ENCODE peak calls at places on chromosomes 5 and 9, in four cellular contexts. One of them, this sample, is unnamed.

GRCh38 chr5:43661102-43661501 is 58.1 kb downstream of the NNT start:
- DNase-seq in GM12865: peak; percentile 40
- DNase-seq in fibroblast of lung: peak; percentile 78
- DNase-seq in progenitor cell of endocrine pancreas: no peak
- DNase-seq in this sample: peak; percentile 9

GRCh38 chr5:54807421-54807820 is 178.0 kb downstream of the ESM1 start:
- DNase-seq in progenitor cell of endocrine pancreas: no peak
- DNase-seq in GM12865: no peak
- DNase-seq in fibroblast of lung: peak; percentile 79
- DNase-seq in this sample: no peak

GRCh38 chr9:84839538-84839937 is 170.0 kb downstream of the NTRK2 start:
- DNase-seq in progenitor cell of endocrine pancreas: no peak
- DNase-seq in fibroblast of lung: no peak
- DNase-seq in GM12865: no peak
- DNase-seq in this sample: no peak

GRCh38 chr9:99326112-99326916 is 104.2 kb downstream of the SEC61B start:
- DNase-seq in fibroblast of lung: no peak
- DNase-seq in GM12865: no peak
- DNase-seq in progenitor cell of endocrine pancreas: no peak
- DNase-seq in this sample: no peak

GRCh38 chr5:142618125-142618524 is 67.8 kb downstream of the FGF1 start:
- DNase-seq in progenitor cell of endocrine pancreas: no peak
- DNase-seq in fibroblast of lung: peak; percentile 77
- DNase-seq in GM12865: peak; percentile 26
- DNase-seq in this sample: no peak

GRCh38 chr5:107682533-107682932 is 11.8 kb upstream of the EFNA5 start:
- DNase-seq in fibroblast of lung: no peak
- DNase-seq in progenitor cell of endocrine pancreas: no peak
- DNase-seq in GM12865: no peak
- DNase-seq in this sample: no peak

GRCh38 chr5:52922384-52922783 is 66.8 kb upstream of the ITGA2 start:
- DNase-seq in GM12865: no peak
- DNase-seq in progenitor cell of endocrine pancreas: no peak
- DNase-seq in fibroblast of lung: peak; percentile 90
- DNase-seq in this sample: no peak

GRCh38 chr5:126263567-126264173 is 159.5 kb upstream of the GRAMD2B start:
- DNase-seq in progenitor cell of endocrine pancreas: no peak
- DNase-seq in GM12865: no peak
- DNase-seq in fibroblast of lung: no peak
- DNase-seq in this sample: no peak

GRCh38 chr9:90009447-90009846 is 404.6 kb downstream of the GADD45G start:
- DNase-seq in progenitor cell of endocrine pancreas: no peak
- DNase-seq in GM12865: peak; percentile 25
- DNase-seq in fibroblast of lung: no peak
- DNase-seq in this sample: no peak

GRCh38 chr9:79325501-79325900 is 246.3 kb upstream of the TLE4 start:
- DNase-seq in fibroblast of lung: no peak
- DNase-seq in GM12865: no peak
- DNase-seq in progenitor cell of endocrine pancreas: no peak
- DNase-seq in this sample: no peak

GRCh38 chr9:129495422-129496186 is 125.3 kb downstream of the C9orf50 start:
- DNase-seq in fibroblast of lung: peak; percentile 88
- DNase-seq in progenitor cell of endocrine pancreas: peak; percentile 89
- DNase-seq in GM12865: peak; percentile 36
- DNase-seq in this sample: peak; percentile 94

GRCh38 chr5:45225571-45226031 is 416.9 kb downstream of the MRPS30 start:
- DNase-seq in GM12865: no peak
- DNase-seq in fibroblast of lung: no peak
- DNase-seq in progenitor cell of endocrine pancreas: no peak
- DNase-seq in this sample: no peak
- TF ChIP-seq CTCF in GM12865: no peak
- TF ChIP-seq CTCF in fibroblast of lung: no peak
- TF ChIP-seq CTCF in progenitor cell of endocrine pancreas: no peak
- TF ChIP-seq CTCF in this sample: no peak

GRCh38 chr5:147851578-147851977 is 20.1 kb upstream of the SPINK1 start:
- DNase-seq in fibroblast of lung: no peak
- DNase-seq in GM12865: no peak
- DNase-seq in progenitor cell of endocrine pancreas: no peak
- DNase-seq in this sample: no peak

GRCh38 chr5:147854331-147854730 is 22.9 kb upstream of the SPINK1 start:
- DNase-seq in progenitor cell of endocrine pancreas: no peak
- DNase-seq in fibroblast of lung: no peak
- DNase-seq in GM12865: no peak
- DNase-seq in this sample: no peak

GRCh38 chr5:147854894-147855773 is 23.4 kb upstream of the SCGB3A2 start:
- DNase-seq in GM12865: no peak
- DNase-seq in progenitor cell of endocrine pancreas: no peak
- DNase-seq in fibroblast of lung: no peak
- DNase-seq in this sample: no peak

GRCh38 chr5:147853372-147853987 is 22.0 kb upstream of the SPINK1 start:
- DNase-seq in GM12865: no peak
- DNase-seq in fibroblast of lung: no peak
- DNase-seq in progenitor cell of endocrine pancreas: no peak
- DNase-seq in this sample: no peak

GRCh38 chr5:147852365-147852764 is 20.9 kb upstream of the SPINK1 start:
- DNase-seq in GM12865: no peak
- DNase-seq in progenitor cell of endocrine pancreas: no peak
- DNase-seq in fibroblast of lung: no peak
- DNase-seq in this sample: no peak
- TF ChIP-seq CTCF in GM12865: no peak
- TF ChIP-seq CTCF in progenitor cell of endocrine pancreas: no peak
- TF ChIP-seq CTCF in fibroblast of lung: no peak
- TF ChIP-seq CTCF in this sample: no peak

GRCh38 chr5:101362067-101362466 is 459.0 kb upstream of the ST8SIA4 start:
- DNase-seq in fibroblast of lung: no peak
- DNase-seq in progenitor cell of endocrine pancreas: no peak
- DNase-seq in GM12865: no peak
- DNase-seq in this sample: no peak
- TF ChIP-seq CTCF in fibroblast of lung: no peak
- TF ChIP-seq CTCF in progenitor cell of endocrine pancreas: no peak
- TF ChIP-seq CTCF in GM12865: no peak
- TF ChIP-seq CTCF in this sample: no peak

DNA sequence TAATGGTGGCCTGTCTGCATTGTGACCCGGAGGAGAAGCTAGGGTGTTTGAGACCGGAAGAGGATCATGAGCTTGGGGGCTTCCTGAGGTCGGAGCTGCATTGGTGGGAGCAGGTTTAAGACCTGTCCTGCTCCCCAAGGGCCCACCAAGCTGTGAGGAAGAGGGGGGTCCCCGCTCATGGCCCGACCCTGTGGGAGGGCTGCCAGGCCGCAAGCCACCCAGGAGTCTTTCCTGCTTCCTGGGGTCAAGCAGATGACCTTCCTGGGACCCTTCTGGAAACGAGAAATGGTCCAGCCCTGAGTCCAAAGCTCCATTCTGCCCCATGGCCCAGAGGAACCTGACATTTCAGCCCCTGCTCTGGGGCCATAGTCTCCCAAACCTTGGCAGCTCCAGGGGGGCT is 61.5 kb upstream of the RNU6ATAC start:
- DNase-seq in fibroblast of lung: no peak
- DNase-seq in progenitor cell of endocrine pancreas: no peak
- DNase-seq in GM12865: no peak
- DNase-seq in this sample: no peak
- TF ChIP-seq CTCF in fibroblast of lung: no peak
- TF ChIP-seq CTCF in progenitor cell of endocrine pancreas: no peak
- TF ChIP-seq CTCF in GM12865: no peak
- TF ChIP-seq CTCF in this sample: no peak

DNA sequence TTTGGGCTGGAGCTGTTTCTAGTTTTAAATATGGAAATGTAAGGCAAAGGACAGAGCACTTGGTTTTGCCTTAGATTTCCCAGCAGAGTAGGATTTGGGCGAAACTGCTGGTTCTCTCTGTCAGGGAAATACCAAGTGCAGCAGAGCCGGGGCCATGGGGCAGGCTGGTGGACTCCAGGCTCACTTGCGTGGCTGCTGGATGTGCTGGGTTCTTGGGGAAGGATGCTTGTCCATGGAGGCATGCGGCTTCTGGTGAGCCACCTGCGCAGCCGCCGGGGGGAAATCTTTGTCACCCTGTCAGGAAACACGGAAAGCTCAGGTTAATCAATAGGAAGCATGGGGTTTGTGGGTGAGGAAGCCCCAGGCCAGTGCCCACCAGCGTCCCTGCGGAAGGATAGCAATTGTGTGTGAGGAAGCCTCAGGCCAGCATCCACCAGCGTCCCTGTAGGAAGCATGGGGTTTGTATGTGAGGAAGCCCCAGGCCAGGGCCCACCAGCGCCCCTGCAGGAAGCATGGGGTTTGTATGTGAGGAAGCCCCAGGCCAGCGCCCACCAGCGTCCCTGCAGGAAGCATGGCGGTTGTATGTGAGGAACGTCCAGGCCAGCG is 80.1 kb downstream of the DAP start:
- DNase-seq in GM12865: no peak
- DNase-seq in progenitor cell of endocrine pancreas: no peak
- DNase-seq in fibroblast of lung: no peak
- DNase-seq in this sample: no peak
- TF ChIP-seq CTCF in GM12865: no peak
- TF ChIP-seq CTCF in progenitor cell of endocrine pancreas: no peak
- TF ChIP-seq CTCF in fibroblast of lung: no peak
- TF ChIP-seq CTCF in this sample: no peak